ENCODE peak calls at places on chromosomes 6 and 20, in ten cellular contexts. One of them, this sample, is unnamed.

GRCh38 chr6:147054158-147054557 is 150.1 kb upstream of the STXBP5 start:
- DNase-seq in A673: no peak
- DNase-seq in non-pigmented ciliary epithelial cell: no peak
- DNase-seq in AG09309: no peak
- DNase-seq in MM.1S: no peak
- DNase-seq in astrocyte of the cerebellum: no peak
- DNase-seq in HFFc6: no peak
- DNase-seq in iris pigment epithelial cell: no peak
- DNase-seq in pulmonary artery endothelial cell: no peak
- DNase-seq in neuronal stem cell: no peak
- DNase-seq in this sample: no peak

GRCh38 chr6:34486106-34486740 is 20.3 kb downstream of the PACSIN1 start:
- DNase-seq in iris pigment epithelial cell: no peak
- DNase-seq in astrocyte of the cerebellum: no peak
- DNase-seq in MM.1S: no peak
- DNase-seq in neuronal stem cell: no peak
- DNase-seq in AG09309: no peak
- DNase-seq in non-pigmented ciliary epithelial cell: no peak
- DNase-seq in A673: no peak
- DNase-seq in HFFc6: no peak
- DNase-seq in pulmonary artery endothelial cell: no peak
- DNase-seq in this sample: no peak

GRCh38 chr6:125485757-125486156 is 184.0 kb upstream of the HDDC2 start:
- DNase-seq in iris pigment epithelial cell: no peak
- DNase-seq in A673: no peak
- DNase-seq in astrocyte of the cerebellum: no peak
- DNase-seq in MM.1S: no peak
- DNase-seq in AG09309: no peak
- DNase-seq in neuronal stem cell: no peak
- DNase-seq in HFFc6: no peak
- DNase-seq in non-pigmented ciliary epithelial cell: no peak
- DNase-seq in pulmonary artery endothelial cell: no peak
- DNase-seq in this sample: no peak

GRCh38 chr6:47700051-47700450 is 1.7 kb downstream of the ADGRF4 start:
- DNase-seq in MM.1S: no peak
- DNase-seq in HFFc6: peak; percentile 8
- DNase-seq in pulmonary artery endothelial cell: no peak
- DNase-seq in AG09309: peak; percentile 8
- DNase-seq in neuronal stem cell: no peak
- DNase-seq in A673: no peak
- DNase-seq in iris pigment epithelial cell: peak; percentile 26
- DNase-seq in astrocyte of the cerebellum: no peak
- DNase-seq in non-pigmented ciliary epithelial cell: no peak
- DNase-seq in this sample: no peak

GRCh38 chr6:152701081-152701862 is 3.6 kb downstream of the MYCT1 start:
- DNase-seq in HFFc6: no peak
- DNase-seq in iris pigment epithelial cell: peak; percentile 79
- DNase-seq in astrocyte of the cerebellum: no peak
- DNase-seq in non-pigmented ciliary epithelial cell: peak; percentile 9
- DNase-seq in AG09309: no peak
- DNase-seq in A673: peak; percentile 3
- DNase-seq in MM.1S: no peak
- DNase-seq in pulmonary artery endothelial cell: no peak
- DNase-seq in neuronal stem cell: no peak
- DNase-seq in this sample: no peak

GRCh38 chr6:137677714-137678113 is 183.5 kb upstream of the OLIG3 start:
- DNase-seq in A673: no peak
- DNase-seq in pulmonary artery endothelial cell: no peak
- DNase-seq in iris pigment epithelial cell: peak; percentile 40
- DNase-seq in HFFc6: no peak
- DNase-seq in MM.1S: no peak
- DNase-seq in neuronal stem cell: no peak
- DNase-seq in AG09309: no peak
- DNase-seq in astrocyte of the cerebellum: no peak
- DNase-seq in non-pigmented ciliary epithelial cell: no peak
- DNase-seq in this sample: peak; percentile 59

GRCh38 chr6:37503486-37503980 is 3.8 kb upstream of the CCDC167 start:
- DNase-seq in astrocyte of the cerebellum: no peak
- DNase-seq in MM.1S: no peak
- DNase-seq in HFFc6: no peak
- DNase-seq in A673: no peak
- DNase-seq in non-pigmented ciliary epithelial cell: no peak
- DNase-seq in iris pigment epithelial cell: no peak
- DNase-seq in AG09309: no peak
- DNase-seq in pulmonary artery endothelial cell: no peak
- DNase-seq in neuronal stem cell: no peak
- DNase-seq in this sample: no peak

GRCh38 chr6:149443411-149444181 is 41.2 kb downstream of the ZC3H12D start:
- DNase-seq in iris pigment epithelial cell: peak; percentile 69
- DNase-seq in A673: no peak
- DNase-seq in AG09309: no peak
- DNase-seq in neuronal stem cell: no peak
- DNase-seq in pulmonary artery endothelial cell: no peak
- DNase-seq in MM.1S: no peak
- DNase-seq in non-pigmented ciliary epithelial cell: peak; percentile 41
- DNase-seq in astrocyte of the cerebellum: no peak
- DNase-seq in HFFc6: peak; percentile 55
- DNase-seq in this sample: no peak

GRCh38 chr20:6122873-6123649 is at the start of gene FERMT1:
- DNase-seq in non-pigmented ciliary epithelial cell: no peak
- DNase-seq in MM.1S: peak; percentile 87
- DNase-seq in iris pigment epithelial cell: peak; percentile 62
- DNase-seq in neuronal stem cell: peak; percentile 44
- DNase-seq in A673: peak; percentile 29
- DNase-seq in AG09309: no peak
- DNase-seq in pulmonary artery endothelial cell: no peak
- DNase-seq in HFFc6: peak; percentile 80
- DNase-seq in astrocyte of the cerebellum: no peak
- DNase-seq in this sample: peak; percentile 85

GRCh38 chr6:137033828-137034227 is 10.9 kb downstream of the IL20RA start:
- DNase-seq in neuronal stem cell: no peak
- DNase-seq in astrocyte of the cerebellum: peak; percentile 78
- DNase-seq in MM.1S: peak; percentile 89
- DNase-seq in pulmonary artery endothelial cell: no peak
- DNase-seq in non-pigmented ciliary epithelial cell: no peak
- DNase-seq in AG09309: no peak
- DNase-seq in iris pigment epithelial cell: no peak
- DNase-seq in HFFc6: no peak
- DNase-seq in A673: no peak
- DNase-seq in this sample: peak; percentile 84

GRCh38 chr6:100906325-100906724 is 25.2 kb upstream of the ASCC3 start:
- DNase-seq in iris pigment epithelial cell: no peak
- DNase-seq in non-pigmented ciliary epithelial cell: no peak
- DNase-seq in MM.1S: no peak
- DNase-seq in astrocyte of the cerebellum: no peak
- DNase-seq in HFFc6: no peak
- DNase-seq in pulmonary artery endothelial cell: no peak
- DNase-seq in AG09309: no peak
- DNase-seq in neuronal stem cell: no peak
- DNase-seq in A673: no peak
- DNase-seq in this sample: no peak

GRCh38 chr6:31471711-31472110 is 26.2 kb upstream of the MICB start:
- DNase-seq in neuronal stem cell: no peak
- DNase-seq in A673: no peak
- DNase-seq in HFFc6: no peak
- DNase-seq in iris pigment epithelial cell: no peak
- DNase-seq in AG09309: no peak
- DNase-seq in non-pigmented ciliary epithelial cell: no peak
- DNase-seq in MM.1S: no peak
- DNase-seq in pulmonary artery endothelial cell: no peak
- DNase-seq in astrocyte of the cerebellum: no peak
- DNase-seq in this sample: no peak

GRCh38 chr6:53837875-53838806 is 43.3 kb downstream of the LRRC1 start:
- DNase-seq in AG09309: no peak
- DNase-seq in astrocyte of the cerebellum: no peak
- DNase-seq in pulmonary artery endothelial cell: no peak
- DNase-seq in A673: peak; percentile 62
- DNase-seq in iris pigment epithelial cell: peak; percentile 46
- DNase-seq in non-pigmented ciliary epithelial cell: no peak
- DNase-seq in HFFc6: no peak
- DNase-seq in neuronal stem cell: peak; percentile 58
- DNase-seq in MM.1S: no peak
- DNase-seq in this sample: no peak

GRCh38 chr6:33958863-33959651 is 155.3 kb upstream of the MLN start:
- DNase-seq in non-pigmented ciliary epithelial cell: no peak
- DNase-seq in neuronal stem cell: no peak
- DNase-seq in pulmonary artery endothelial cell: no peak
- DNase-seq in MM.1S: no peak
- DNase-seq in astrocyte of the cerebellum: no peak
- DNase-seq in A673: peak; percentile 15
- DNase-seq in HFFc6: no peak
- DNase-seq in iris pigment epithelial cell: no peak
- DNase-seq in AG09309: no peak
- DNase-seq in this sample: no peak

GRCh38 chr6:10556496-10557391 is 35.6 kb downstream of the GCNT2 start:
- DNase-seq in astrocyte of the cerebellum: no peak
- DNase-seq in MM.1S: no peak
- DNase-seq in neuronal stem cell: no peak
- DNase-seq in non-pigmented ciliary epithelial cell: no peak
- DNase-seq in iris pigment epithelial cell: no peak
- DNase-seq in A673: no peak
- DNase-seq in HFFc6: no peak
- DNase-seq in AG09309: no peak
- DNase-seq in pulmonary artery endothelial cell: no peak
- DNase-seq in this sample: no peak

GRCh38 chr6:158642097-158642601 is 2.4 kb downstream of the DYNLT1 start:
- DNase-seq in MM.1S: no peak
- DNase-seq in neuronal stem cell: no peak
- DNase-seq in pulmonary artery endothelial cell: peak; percentile 36
- DNase-seq in HFFc6: peak; percentile 96
- DNase-seq in iris pigment epithelial cell: peak; percentile 88
- DNase-seq in AG09309: no peak
- DNase-seq in A673: no peak
- DNase-seq in astrocyte of the cerebellum: no peak
- DNase-seq in non-pigmented ciliary epithelial cell: no peak
- DNase-seq in this sample: no peak

GRCh38 chr6:71489736-71490135 is 201.1 kb downstream of the OGFRL1 start:
- DNase-seq in MM.1S: no peak
- DNase-seq in HFFc6: peak; percentile 82
- DNase-seq in AG09309: peak; percentile 69
- DNase-seq in pulmonary artery endothelial cell: peak; percentile 79
- DNase-seq in iris pigment epithelial cell: peak; percentile 95
- DNase-seq in neuronal stem cell: no peak
- DNase-seq in non-pigmented ciliary epithelial cell: peak; percentile 83
- DNase-seq in astrocyte of the cerebellum: peak; percentile 79
- DNase-seq in A673: peak; percentile 53
- DNase-seq in this sample: no peak

GRCh38 chr6:142885182-142885867 is 59.7 kb downstream of the HIVEP2 start:
- DNase-seq in MM.1S: peak; percentile 76
- DNase-seq in astrocyte of the cerebellum: peak; percentile 96
- DNase-seq in AG09309: peak; percentile 78
- DNase-seq in HFFc6: peak; percentile 93
- DNase-seq in non-pigmented ciliary epithelial cell: peak; percentile 91
- DNase-seq in iris pigment epithelial cell: peak; percentile 99
- DNase-seq in A673: peak; percentile 54
- DNase-seq in pulmonary artery endothelial cell: peak; percentile 95
- DNase-seq in neuronal stem cell: peak; percentile 45
- DNase-seq in this sample: peak; percentile 71

GRCh38 chr6:79470728-79471127 is 66.5 kb downstream of the LCA5 start:
- DNase-seq in non-pigmented ciliary epithelial cell: no peak
- DNase-seq in neuronal stem cell: no peak
- DNase-seq in AG09309: no peak
- DNase-seq in pulmonary artery endothelial cell: no peak
- DNase-seq in HFFc6: no peak
- DNase-seq in MM.1S: no peak
- DNase-seq in iris pigment epithelial cell: no peak
- DNase-seq in A673: no peak
- DNase-seq in astrocyte of the cerebellum: no peak
- DNase-seq in this sample: no peak

GRCh38 chr20:50645253-50646068 is 45.9 kb downstream of the RIPOR3 start:
- DNase-seq in A673: peak; percentile 54
- DNase-seq in AG09309: peak; percentile 87
- DNase-seq in astrocyte of the cerebellum: peak; percentile 90
- DNase-seq in pulmonary artery endothelial cell: peak; percentile 24
- DNase-seq in neuronal stem cell: no peak
- DNase-seq in non-pigmented ciliary epithelial cell: peak; percentile 90
- DNase-seq in iris pigment epithelial cell: peak; percentile 100
- DNase-seq in HFFc6: peak; percentile 95
- DNase-seq in MM.1S: no peak
- DNase-seq in this sample: no peak

GRCh38 chr20:49344975-49345374 is 67.1 kb upstream of the ZNFX1 start:
- DNase-seq in pulmonary artery endothelial cell: peak; percentile 80
- DNase-seq in non-pigmented ciliary epithelial cell: peak; percentile 78
- DNase-seq in neuronal stem cell: no peak
- DNase-seq in A673: peak; percentile 86
- DNase-seq in AG09309: peak; percentile 79
- DNase-seq in astrocyte of the cerebellum: peak; percentile 83
- DNase-seq in MM.1S: no peak
- DNase-seq in iris pigment epithelial cell: peak; percentile 96
- DNase-seq in HFFc6: peak; percentile 95
- DNase-seq in this sample: no peak

This sample was measured in KBM-7.